ENCODE peak calls at places on chromosome 6, in seven cellular contexts. Z is KG1, H is GM12865, J is left cardiac atrium, L is HT1080, D is non-pigmented ciliary epithelial cell, U is SK-MEL-5. W is an unnamed sample.

GRCh38 chr6:40897390-40898003 is 141.5 kb downstream of the UNC5CL start:
- DNase-seq in Z (no peak), H (no peak), J (no peak), L (no peak), D (no peak), U (no peak), W (no peak)

GRCh38 chr6:37667050-37667814 is 30.5 kb downstream of the MDGA1 start:
- DNase-seq in Z (no peak), H (no peak), J (no peak), L (no peak), D (no peak), U (no peak), W (no peak)

GRCh38 chr6:157561929-157562810 is 181.2 kb downstream of the ZDHHC14 start:
- DNase-seq in Z (no peak), H (peak; percentile 93), J (no peak), L (no peak), D (no peak), U (no peak), W (no peak)

GRCh38 chr6:24093381-24093780 is 32.6 kb upstream of the NRSN1 start:
- DNase-seq in Z (no peak), H (no peak), J (no peak), L (no peak), D (no peak), U (peak; percentile 26), W (no peak)

GRCh38 chr6:140871911-140872310 is 1260.8 kb upstream of the GJE1 start:
- DNase-seq in Z (no peak), H (no peak), J (no peak), L (peak; percentile 30), D (no peak), U (no peak), W (no peak)

GRCh38 chr6:145892026-145892425 is 72.1 kb downstream of the SHPRH start:
- DNase-seq in Z (no peak), H (no peak), J (no peak), L (no peak), D (no peak), U (no peak), W (no peak)

GRCh38 chr6:75488026-75488425 is 5.6 kb downstream of the FILIP1 start:
- DNase-seq in Z (no peak), H (no peak), J (no peak), L (no peak), D (no peak), U (no peak), W (no peak)

GRCh38 chr6:98871057-98871456 is 36.7 kb downstream of the POU3F2 start:
- DNase-seq in Z (no peak), H (no peak), J (no peak), L (peak; percentile 27), D (no peak), U (no peak), W (peak; percentile 36)

GRCh38 chr6:134642217-134642616 is 307.7 kb downstream of the ALDH8A1 start:
- DNase-seq in Z (no peak), H (no peak), J (no peak), L (no peak), D (no peak), U (no peak), W (no peak)

GRCh38 chr6:168319279-168320051 is at the start of gene DACT2:
- DNase-seq in Z (no peak), H (no peak), J (no peak), L (no peak), D (no peak), U (no peak), W (no peak)

GRCh38 chr6:126534418-126534817 is 194.5 kb downstream of the CENPW start:
- DNase-seq in Z (no peak), H (no peak), J (no peak), L (no peak), D (no peak), U (no peak), W (no peak)

GRCh38 chr6:113461153-113461897 is 395.8 kb upstream of the MARCKS start:
- DNase-seq in Z (no peak), H (no peak), J (no peak), L (no peak), D (no peak), U (peak; percentile 36), W (no peak)

GRCh38 chr6:161218222-161218621 is 55.6 kb downstream of the AGPAT4 start:
- DNase-seq in Z (no peak), H (no peak), J (no peak), L (no peak), D (no peak), U (peak; percentile 21), W (no peak)

GRCh38 chr6:163427498-163428254 is 13.2 kb downstream of the QKI start:
- DNase-seq in Z (no peak), H (peak; percentile 36), J (no peak), L (no peak), D (no peak), U (peak; percentile 71), W (peak; percentile 49)

GRCh38 chr6:13026100-13026499 is 302.2 kb downstream of the TBC1D7 start:
- DNase-seq in Z (no peak), H (no peak), J (no peak), L (no peak), D (no peak), U (no peak), W (no peak)

GRCh38 chr6:42338573-42339218 is 113.0 kb downstream of the TRERF1 start:
- DNase-seq in Z (no peak), H (no peak), J (no peak), L (peak; percentile 100), D (peak; percentile 96), U (no peak), W (peak; percentile 18)

GRCh38 chr6:12203001-12203400 is 87.2 kb upstream of the EDN1 start:
- DNase-seq in Z (no peak), H (no peak), J (no peak), L (no peak), D (peak; percentile 34), U (no peak), W (no peak)

GRCh38 chr6:40400738-40401137 is 186.4 kb downstream of the LRFN2 start:
- DNase-seq in Z (no peak), H (no peak), J (no peak), L (no peak), D (no peak), U (no peak), W (no peak)

GRCh38 chr6:144364208-144364718 is 79.1 kb downstream of the UTRN start:
- DNase-seq in Z (no peak), H (no peak), J (no peak), L (no peak), D (no peak), U (no peak), W (no peak)

GRCh38 chr6:130676077-130676772 is 151.0 kb upstream of the SMLR1 start:
- DNase-seq in Z (no peak), H (peak; percentile 11), J (no peak), L (peak; percentile 28), D (no peak), U (no peak), W (no peak)

GRCh38 chr6:107235521-107235920 is 120.2 kb upstream of the BEND3 start:
- DNase-seq in Z (no peak), H (no peak), J (no peak), L (no peak), D (no peak), U (no peak), W (no peak)

GRCh38 chr6:106745396-106745795 is 116.0 kb downstream of the QRSL1 start:
- DNase-seq in Z (no peak), H (no peak), J (no peak), L (no peak), D (no peak), U (no peak), W (no peak)

GRCh38 chr6:35495258-35496035 is 1.4 kb downstream of the TEAD3 start:
- DNase-seq in Z (no peak), H (no peak), J (no peak), L (no peak), D (no peak), U (no peak), W (no peak)

GRCh38 chr6:158654498-158654897 is 4.6 kb downstream of the SYTL3 start:
- DNase-seq in Z (no peak), H (no peak), J (peak; percentile 81), L (peak; percentile 56), D (no peak), U (no peak), W (no peak)

GRCh38 chr6:42400886-42401604 is 50.7 kb downstream of the TRERF1 start:
- DNase-seq in Z (no peak), H (no peak), J (no peak), L (no peak), D (no peak), U (no peak), W (no peak)

GRCh38 chr6:18090349-18090786 is 32.1 kb downstream of the NHLRC1 start:
- DNase-seq in Z (no peak), H (no peak), J (no peak), L (no peak), D (no peak), U (no peak), W (no peak)

GRCh38 chr6:37699138-37699766 is 1.6 kb upstream of the MDGA1 start:
- DNase-seq in Z (no peak), H (no peak), J (no peak), L (no peak), D (no peak), U (no peak), W (no peak)

GRCh38 chr6:72182337-72183246 is 296.2 kb downstream of the RIMS1 start:
- DNase-seq in Z (no peak), H (peak; percentile 24), J (peak; percentile 22), L (peak; percentile 12), D (no peak), U (no peak), W (no peak)

GRCh38 chr6:110513001-110513400 is 36.6 kb upstream of the SLC22A16 start:
- DNase-seq in Z (no peak), H (no peak), J (no peak), L (no peak), D (no peak), U (no peak), W (no peak)

GRCh38 chr6:34671801-34672656 is 24.5 kb downstream of the ILRUN start:
- DNase-seq in Z (no peak), H (peak; percentile 94), J (peak; percentile 50), L (peak; percentile 59), D (no peak), U (no peak), W (no peak)

GRCh38 chr6:33634203-33634727 is 13.1 kb downstream of the ITPR3 start:
- DNase-seq in Z (no peak), H (no peak), J (no peak), L (no peak), D (no peak), U (no peak), W (no peak)